ENCODE peak calls at places on chromosomes 2 and 18, in four cellular contexts. One of them, this sample, is unnamed.

GRCh38 chr2:10906926-10907479 is 4.7 kb upstream of the KCNF1 start:
- DNase-seq in lower lobe of right lung: no peak
- DNase-seq in right cardiac atrium: no peak
- DNase-seq in suprapubic skin: no peak
- DNase-seq in this sample: no peak

GRCh38 chr2:127661072-127661618 is 14.2 kb downstream of the LIMS2 start:
- DNase-seq in lower lobe of right lung: peak; percentile 18
- DNase-seq in suprapubic skin: peak; percentile 37
- DNase-seq in right cardiac atrium: no peak
- DNase-seq in this sample: no peak

GRCh38 chr2:102041351-102041750 is 49.6 kb downstream of the IL1R2 start:
- DNase-seq in lower lobe of right lung: no peak
- DNase-seq in right cardiac atrium: no peak
- DNase-seq in suprapubic skin: no peak
- DNase-seq in this sample: no peak

GRCh38 chr2:66301073-66301766 is 133.7 kb upstream of the MEIS1 start:
- DNase-seq in lower lobe of right lung: no peak
- DNase-seq in right cardiac atrium: peak; percentile 53
- DNase-seq in suprapubic skin: no peak
- DNase-seq in this sample: no peak

GRCh38 chr18:13390196-13390595 is 171.6 kb downstream of the LDLRAD4 start:
- DNase-seq in lower lobe of right lung: no peak
- DNase-seq in right cardiac atrium: no peak
- DNase-seq in suprapubic skin: no peak
- DNase-seq in this sample: no peak

GRCh38 chr2:149594411-149594810 is 6.8 kb upstream of the MMADHC start:
- DNase-seq in suprapubic skin: no peak
- DNase-seq in right cardiac atrium: no peak
- DNase-seq in lower lobe of right lung: no peak
- DNase-seq in this sample: peak; percentile 34

GRCh38 chr18:1020731-1021344 is 116.2 kb downstream of the ADCYAP1 start:
- DNase-seq in suprapubic skin: no peak
- DNase-seq in lower lobe of right lung: no peak
- DNase-seq in right cardiac atrium: no peak
- DNase-seq in this sample: no peak

GRCh38 chr2:5725794-5726463 is 33.7 kb downstream of the SOX11 start:
- DNase-seq in suprapubic skin: no peak
- DNase-seq in right cardiac atrium: no peak
- DNase-seq in lower lobe of right lung: no peak
- DNase-seq in this sample: no peak

GRCh38 chr2:18922276-18922675 is 332.9 kb upstream of the NT5C1B start:
- DNase-seq in suprapubic skin: no peak
- DNase-seq in lower lobe of right lung: no peak
- DNase-seq in right cardiac atrium: no peak
- DNase-seq in this sample: no peak

GRCh38 chr2:46412010-46412409 is 67.4 kb upstream of the TMEM247 start:
- DNase-seq in right cardiac atrium: no peak
- DNase-seq in suprapubic skin: no peak
- DNase-seq in lower lobe of right lung: no peak
- DNase-seq in this sample: no peak

GRCh38 chr2:45004569-45005181 is 4.6 kb downstream of the SIX2 start:
- DNase-seq in lower lobe of right lung: no peak
- DNase-seq in right cardiac atrium: no peak
- DNase-seq in suprapubic skin: no peak
- DNase-seq in this sample: no peak

GRCh38 chr2:3492951-3493609 is 26.3 kb downstream of the ADI1 start:
- DNase-seq in suprapubic skin: peak; percentile 52
- DNase-seq in right cardiac atrium: no peak
- DNase-seq in lower lobe of right lung: no peak
- DNase-seq in this sample: no peak

GRCh38 chr2:203061346-203061745 is 46.7 kb downstream of the NBEAL1 start:
- DNase-seq in suprapubic skin: no peak
- DNase-seq in right cardiac atrium: no peak
- DNase-seq in lower lobe of right lung: no peak
- DNase-seq in this sample: peak; percentile 56

GRCh38 chr18:67199993-67200617 is 316.4 kb downstream of the DSEL start:
- DNase-seq in suprapubic skin: no peak
- DNase-seq in lower lobe of right lung: no peak
- DNase-seq in right cardiac atrium: no peak
- DNase-seq in this sample: no peak

GRCh38 chr2:8479298-8479697 is 202.6 kb upstream of the ID2 start:
- DNase-seq in suprapubic skin: no peak
- DNase-seq in lower lobe of right lung: no peak
- DNase-seq in right cardiac atrium: peak; percentile 34
- DNase-seq in this sample: no peak

GRCh38 chr2:132374551-132374950 is 42.1 kb upstream of the GPR39 start:
- DNase-seq in suprapubic skin: no peak
- DNase-seq in right cardiac atrium: no peak
- DNase-seq in lower lobe of right lung: no peak
- DNase-seq in this sample: no peak

GRCh38 chr2:118945921-118946320 is 3.9 kb downstream of the MARCO start:
- DNase-seq in lower lobe of right lung: no peak
- DNase-seq in right cardiac atrium: no peak
- DNase-seq in suprapubic skin: no peak
- DNase-seq in this sample: no peak

GRCh38 chr2:239834143-239834542 is 191.0 kb downstream of the NDUFA10 start:
- DNase-seq in right cardiac atrium: no peak
- DNase-seq in suprapubic skin: peak; percentile 46
- DNase-seq in lower lobe of right lung: no peak
- DNase-seq in this sample: no peak

GRCh38 chr2:129709030-129709955 is 270.2 kb upstream of the RAB6C start:
- DNase-seq in right cardiac atrium: no peak
- DNase-seq in lower lobe of right lung: no peak
- DNase-seq in suprapubic skin: no peak
- DNase-seq in this sample: no peak

GRCh38 chr2:186503827-186504606 is 18.0 kb downstream of the ZC3H15 start:
- DNase-seq in suprapubic skin: no peak
- DNase-seq in lower lobe of right lung: no peak
- DNase-seq in right cardiac atrium: no peak
- DNase-seq in this sample: peak; percentile 65

GRCh38 chr2:53170463-53170862 is 597.1 kb upstream of the CHAC2 start:
- DNase-seq in suprapubic skin: no peak
- DNase-seq in right cardiac atrium: no peak
- DNase-seq in lower lobe of right lung: no peak
- DNase-seq in this sample: no peak

GRCh38 chr2:42074661-42075060 is 26.8 kb downstream of the PKDCC start:
- DNase-seq in lower lobe of right lung: no peak
- DNase-seq in suprapubic skin: no peak
- DNase-seq in right cardiac atrium: no peak
- DNase-seq in this sample: no peak

GRCh38 chr2:74048147-74048546 is 63.4 kb downstream of the TET3 start:
- DNase-seq in lower lobe of right lung: no peak
- DNase-seq in suprapubic skin: no peak
- DNase-seq in right cardiac atrium: no peak
- DNase-seq in this sample: no peak

GRCh38 chr2:211745295-211746097 is 793.1 kb downstream of the ERBB4 start:
- DNase-seq in suprapubic skin: no peak
- DNase-seq in right cardiac atrium: peak; percentile 22
- DNase-seq in lower lobe of right lung: no peak
- DNase-seq in this sample: peak; percentile 73

GRCh38 chr2:179037807-179038206 is 12.1 kb downstream of the CCDC141 start:
- DNase-seq in suprapubic skin: no peak
- DNase-seq in lower lobe of right lung: no peak
- DNase-seq in right cardiac atrium: no peak
- DNase-seq in this sample: no peak

GRCh38 chr2:179036353-179036905 is 13.5 kb downstream of the CCDC141 start:
- DNase-seq in right cardiac atrium: no peak
- DNase-seq in lower lobe of right lung: no peak
- DNase-seq in suprapubic skin: no peak
- DNase-seq in this sample: no peak

GRCh38 chr2:179031731-179032408 is 18.1 kb downstream of the CCDC141 start:
- DNase-seq in suprapubic skin: no peak
- DNase-seq in right cardiac atrium: no peak
- DNase-seq in lower lobe of right lung: no peak
- DNase-seq in this sample: no peak
- H3K4me3 ChIP-seq in suprapubic skin: no peak overlapping the region
- H3K4me3 ChIP-seq in right cardiac atrium: peak overlapping the region; percentile 40
- H3K4me3 ChIP-seq in lower lobe of right lung: no peak overlapping the region
- H3K4me3 ChIP-seq in this sample: no peak overlapping the region

DNA sequence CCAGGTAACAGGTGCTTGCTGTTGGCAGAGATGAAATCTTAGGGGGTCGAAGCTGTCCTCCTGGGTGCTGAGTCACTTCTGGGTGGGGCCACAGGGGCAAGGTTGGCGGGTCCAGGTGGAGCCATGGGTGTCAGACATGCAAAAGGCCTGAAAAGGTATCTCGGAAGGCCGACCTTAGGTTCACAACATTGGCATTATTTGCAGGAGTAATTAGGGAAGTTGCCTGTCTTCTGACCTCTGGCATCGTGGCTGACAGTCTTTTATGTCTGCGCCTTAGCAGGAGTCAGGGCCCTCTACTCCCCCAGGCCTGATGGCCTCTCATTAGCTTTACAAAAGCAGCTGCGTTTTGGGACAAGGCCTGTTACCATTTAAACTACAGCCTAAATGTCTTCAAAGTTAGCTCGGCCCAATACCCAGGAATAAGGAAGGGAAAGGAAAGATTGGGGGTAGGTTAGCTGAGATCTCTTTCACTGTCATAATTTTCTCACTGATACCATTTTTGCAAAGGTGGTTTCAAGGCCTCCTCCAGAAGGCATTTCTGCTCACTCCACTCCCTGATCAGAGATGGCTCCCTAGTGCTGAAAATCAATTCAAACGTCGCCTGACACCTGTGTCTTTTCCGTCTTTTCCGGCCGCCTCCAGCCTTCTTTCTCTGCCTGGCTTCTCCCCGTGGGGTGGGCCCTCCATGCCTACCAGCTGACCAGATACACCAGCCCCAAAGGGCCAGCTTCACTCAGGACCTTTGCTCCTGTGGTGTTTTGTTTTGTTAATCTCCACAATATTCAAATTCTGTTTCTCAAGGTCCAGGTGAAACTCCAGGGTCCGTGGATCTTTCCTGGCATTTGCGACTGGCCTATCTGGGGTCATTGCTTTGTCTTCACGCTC is 90.8 kb downstream of the RHOB start:
- DNase-seq in right cardiac atrium: no peak
- DNase-seq in lower lobe of right lung: no peak
- DNase-seq in suprapubic skin: no peak
- DNase-seq in this sample: no peak
- H3K4me1 ChIP-seq in right cardiac atrium: no peaks in the 10 kb centered on the region
- H3K4me1 ChIP-seq in lower lobe of right lung: no peaks in the 10 kb centered on the region
- H3K4me1 ChIP-seq in suprapubic skin: peaks cover 70% of the 10 kb centered on the region
- H3K4me1 ChIP-seq in this sample: no peaks in the 10 kb centered on the region

DNA sequence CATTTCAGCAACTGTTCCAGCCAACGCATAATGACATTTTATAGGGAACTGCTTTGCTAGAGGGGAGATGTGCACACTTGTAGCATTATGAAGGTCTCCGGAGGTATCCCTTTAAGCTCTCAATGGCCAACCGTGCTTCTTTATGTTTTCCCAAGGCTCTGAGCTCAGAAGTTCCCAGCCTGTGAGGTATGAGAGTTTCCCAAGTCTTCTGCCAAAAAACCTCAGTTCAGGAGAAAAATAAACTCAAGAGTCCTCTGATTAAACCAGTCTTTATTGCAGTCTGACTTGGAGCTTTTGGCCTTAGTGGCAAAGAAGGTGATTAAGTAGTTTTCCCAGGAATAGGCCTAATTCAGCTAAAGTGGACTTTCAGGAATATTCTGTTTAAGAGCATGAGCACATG is 35.4 kb upstream of the ZNF532 start:
- DNase-seq in right cardiac atrium: no peak
- DNase-seq in suprapubic skin: no peak
- DNase-seq in lower lobe of right lung: no peak
- DNase-seq in this sample: no peak
- H3K27me3 ChIP-seq in right cardiac atrium: no peaks in the 10 kb centered on the region
- H3K27me3 ChIP-seq in suprapubic skin: no peaks in the 10 kb centered on the region
- H3K27me3 ChIP-seq in lower lobe of right lung: no peaks in the 10 kb centered on the region
- H3K27me3 ChIP-seq in this sample: no peaks in the 10 kb centered on the region

DNA sequence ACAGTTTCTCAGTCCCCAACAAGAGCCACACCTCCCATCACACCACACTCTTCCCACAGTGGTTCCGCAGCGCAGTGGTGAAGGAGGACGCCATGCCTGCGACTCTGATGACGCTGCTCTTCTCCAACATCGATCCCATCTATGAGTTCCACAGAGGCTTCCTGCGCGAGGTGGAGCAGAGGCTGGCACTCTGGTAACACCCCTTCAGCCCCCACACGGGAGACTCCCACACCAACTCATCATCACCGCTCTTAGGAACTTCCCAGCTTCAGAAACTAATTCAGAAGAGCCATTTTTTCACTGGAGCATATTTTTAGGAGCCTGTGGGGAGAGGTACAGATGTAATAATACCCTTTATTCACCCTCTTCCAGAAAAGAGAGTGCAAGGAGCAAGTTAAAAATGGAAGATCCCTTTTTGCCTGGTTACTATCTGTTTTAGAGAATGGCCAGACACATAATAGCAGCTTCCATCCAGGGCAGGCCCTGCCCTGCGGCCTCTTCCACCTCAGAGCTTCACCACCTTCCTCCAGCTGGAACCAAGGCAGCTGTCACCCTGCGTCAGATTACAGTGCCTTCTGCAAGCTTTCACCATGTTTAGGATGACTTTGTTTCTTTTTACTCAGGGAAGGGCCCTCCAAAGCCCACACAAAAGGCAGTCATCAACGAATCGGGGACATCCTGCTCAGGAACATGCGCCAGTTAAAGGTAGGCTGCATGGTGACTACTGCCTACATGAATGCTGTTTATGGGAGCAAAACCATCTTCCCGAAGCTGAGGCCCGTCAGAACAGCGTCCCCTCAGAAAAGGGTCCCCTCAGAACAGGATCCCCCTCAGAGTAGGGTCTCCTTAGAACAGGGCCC is 44.9 kb downstream of the STK25 start:
- DNase-seq in suprapubic skin: no peak
- DNase-seq in right cardiac atrium: no peak
- DNase-seq in lower lobe of right lung: no peak
- DNase-seq in this sample: no peak
- H3K4me3 ChIP-seq in suprapubic skin: no peak overlapping the region
- H3K4me3 ChIP-seq in right cardiac atrium: no peak overlapping the region
- H3K4me3 ChIP-seq in lower lobe of right lung: no peak overlapping the region
- H3K4me3 ChIP-seq in this sample: no peak overlapping the region

GRCh38 chr2:237298323-237299118 is 115.4 kb downstream of the COL6A3 start:
- DNase-seq in right cardiac atrium: no peak
- DNase-seq in lower lobe of right lung: peak; percentile 62
- DNase-seq in suprapubic skin: no peak
- DNase-seq in this sample: no peak

GRCh38 chr2:237294509-237294908 is 119.5 kb downstream of the COL6A3 start:
- DNase-seq in suprapubic skin: no peak
- DNase-seq in lower lobe of right lung: no peak
- DNase-seq in right cardiac atrium: no peak
- DNase-seq in this sample: no peak

GRCh38 chr2:237295889-237296480 is 118.0 kb downstream of the COL6A3 start:
- DNase-seq in lower lobe of right lung: no peak
- DNase-seq in suprapubic skin: no peak
- DNase-seq in right cardiac atrium: no peak
- DNase-seq in this sample: no peak

GRCh38 chr2:237297421-237298155 is 116.4 kb downstream of the COL6A3 start:
- DNase-seq in suprapubic skin: no peak
- DNase-seq in lower lobe of right lung: no peak
- DNase-seq in right cardiac atrium: no peak
- DNase-seq in this sample: no peak

GRCh38 chr2:237296756-237297155 is 117.2 kb downstream of the COL6A3 start:
- DNase-seq in suprapubic skin: no peak
- DNase-seq in lower lobe of right lung: no peak
- DNase-seq in right cardiac atrium: no peak
- DNase-seq in this sample: no peak
- H3K4me1 ChIP-seq in suprapubic skin: peaks cover 45% of the 10 kb centered on the region
- H3K4me1 ChIP-seq in lower lobe of right lung: peaks cover 17% of the 10 kb centered on the region
- H3K4me1 ChIP-seq in right cardiac atrium: peaks cover 2% of the 10 kb centered on the region
- H3K4me1 ChIP-seq in this sample: no peaks in the 10 kb centered on the region

This sample was measured in HAP-1.